ENCODE peak calls at places on chromosome 11, in five cellular contexts. E, L, T, C and X are unnamed samples.

GRCh38 chr11:115958089-115959000 is 454.1 kb upstream of the CADM1 start:
- DNase-seq in L (peak), T (no peak), C (no peak), E (no peak), X (no peak)

GRCh38 chr11:93525601-93526000 is 17.6 kb downstream of the SMCO4 start:
- DNase-seq in E (no peak), L (no peak), T (no peak), C (no peak), X (no peak)

GRCh38 chr11:76698321-76699043 is 27.9 kb upstream of the LRRC32 start:
- DNase-seq in E (no peak), C (no peak), T (no peak), L (peak), X (no peak)

GRCh38 chr11:104522650-104523049 is 358.7 kb upstream of the PDGFD start:
- DNase-seq in C (no peak), T (peak), L (no peak), E (no peak), X (no peak)

GRCh38 chr11:116775975-116776374 is 3.2 kb upstream of the BUD13 start:
- DNase-seq in L (no peak), C (no peak), T (no peak), E (no peak), X (no peak)

GRCh38 chr11:68806931-68807844 is 34.5 kb downstream of the CPT1A start:
- DNase-seq in T (peak), L (no peak), E (no peak), C (no peak), X (no peak)

GRCh38 chr11:93122535-93122934 is 75.3 kb downstream of the SLC36A4 start:
- DNase-seq in C (no peak), E (no peak), T (no peak), L (no peak), X (no peak)

GRCh38 chr11:102276302-102277182 is 40.7 kb upstream of the BIRC3 start:
- DNase-seq in T (no peak), L (no peak), E (no peak), C (no peak), X (no peak)

GRCh38 chr11:13009921-13010736 is 1.0 kb downstream of the RASSF10 start:
- DNase-seq in C (no peak), T (no peak), L (peak), E (no peak), X (no peak)

GRCh38 chr11:131561486-131561885 is 191.1 kb downstream of the NTM start:
- DNase-seq in E (no peak), T (no peak), C (no peak), L (peak), X (no peak)

GRCh38 chr11:63445720-63446119 is 45.2 kb downstream of the PLAAT5 start:
- DNase-seq in C (no peak), T (no peak), E (no peak), L (no peak), X (no peak)

GRCh38 chr11:118923721-118924587 is 1.8 kb downstream of the BCL9L start:
- DNase-seq in L (no peak), C (no peak), E (no peak), T (no peak), X (peak)

GRCh38 chr11:8834379-8834778 is 76.6 kb upstream of the AKIP1 start:
- DNase-seq in C (peak), T (no peak), E (no peak), L (peak), X (no peak)

GRCh38 chr11:47375020-47375419 is 3.3 kb downstream of the SPI1 start:
- DNase-seq in C (no peak), E (no peak), L (no peak), T (no peak), X (no peak)

GRCh38 chr11:67306769-67307544 is 3.6 kb downstream of the SSH3 start:
- DNase-seq in T (no peak), L (no peak), C (no peak), E (no peak), X (no peak)

GRCh38 chr11:25423436-25424184 is 908.3 kb upstream of the ANO3 start:
- DNase-seq in T (no peak), L (peak), E (no peak), C (no peak), X (no peak)

GRCh38 chr11:5605849-5606248 is 9.4 kb downstream of the TRIM6 start:
- DNase-seq in T (peak), E (no peak), C (peak), L (no peak), X (no peak)

GRCh38 chr11:134566311-134566710 is 154.3 kb upstream of the B3GAT1 start:
- DNase-seq in L (no peak), E (no peak), T (no peak), C (no peak), X (no peak)

DNA sequence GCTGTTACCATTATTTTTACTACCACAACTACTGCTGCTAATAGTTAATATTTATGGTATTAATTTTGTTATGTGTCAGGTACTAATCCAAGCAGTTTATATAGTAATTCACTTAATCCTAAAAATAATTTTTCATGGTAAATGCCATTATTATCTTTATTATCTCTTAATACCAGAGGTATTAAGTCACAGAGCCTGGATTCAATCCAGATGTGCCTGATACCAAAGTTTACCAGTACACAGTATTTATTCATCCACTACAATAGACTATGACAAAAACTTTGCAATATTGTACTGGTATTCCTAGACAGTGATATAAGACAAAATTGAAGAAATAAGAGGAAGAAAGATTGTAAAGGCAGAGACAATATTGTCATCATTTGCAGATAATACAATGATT is 24.5 kb downstream of the MAP6 start:
- DNase-seq in T (no peak), L (no peak), C (no peak), E (no peak), X (no peak)
- TF ChIP-seq CTCF in T (no peak), L (no peak), C (no peak), E (no peak), X (no peak)

GRCh38 chr11:304915-305833 is 2.4 kb upstream of the IFITM2 start:
- DNase-seq in T (peak), L (peak), C (no peak), E (peak), X (no peak)
- TF ChIP-seq CTCF in T (peak), L (peak), C (peak), E (peak), X (peak)

DNA sequence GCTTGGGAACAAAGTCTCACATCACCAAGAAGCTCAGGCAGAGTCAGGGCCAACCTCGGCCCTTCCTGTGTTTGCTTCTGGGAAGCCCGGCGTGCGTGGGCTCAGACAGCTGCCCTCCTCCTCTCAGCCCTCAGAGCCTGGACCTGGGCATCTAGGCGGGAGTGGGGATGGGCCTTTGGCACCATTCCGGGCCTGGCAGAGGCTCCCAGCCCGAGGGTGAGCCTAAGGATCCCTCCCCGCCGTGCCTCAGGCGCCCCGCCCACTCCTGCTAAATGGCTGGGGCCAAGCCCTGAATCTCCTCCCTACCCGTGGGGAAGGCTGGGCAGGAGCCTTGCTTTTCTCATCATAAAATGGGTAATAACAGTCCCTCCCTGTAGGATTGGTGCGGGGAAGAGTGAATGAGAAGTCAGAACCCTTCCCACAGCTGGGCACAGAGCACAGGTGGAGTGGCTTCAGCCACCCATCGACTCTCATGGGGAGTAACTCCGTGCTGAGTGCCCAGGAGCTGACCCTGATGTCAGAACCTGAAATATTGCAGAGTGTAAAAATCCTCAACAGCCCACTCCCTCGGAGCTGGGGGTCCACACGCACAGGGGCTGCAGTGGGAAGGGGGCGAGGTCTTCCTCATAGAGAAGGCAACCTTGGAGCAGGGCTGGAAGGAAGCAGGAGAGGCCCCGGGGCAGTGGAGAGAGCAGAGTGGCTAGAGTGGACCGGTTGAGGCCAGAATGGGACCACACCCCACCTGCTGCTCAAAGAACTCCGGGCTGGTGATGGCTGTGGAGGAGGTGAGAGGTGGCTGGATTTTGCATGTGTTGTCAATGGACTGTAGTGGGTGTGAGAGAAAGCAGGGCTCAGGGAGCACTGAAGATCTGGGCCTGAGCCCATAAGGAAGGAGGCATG is 18.8 kb upstream of the CDKN1C start:
- DNase-seq in L (no peak), T (no peak), E (no peak), C (no peak), X (no peak)
- TF ChIP-seq CTCF in L (no peak), T (no peak), E (no peak), C (no peak), X (no peak)

GRCh38 chr11:43576834-43577521 is 103.6 kb upstream of the HSD17B12 start:
- DNase-seq in E (no peak), T (no peak), C (peak), L (peak), X (no peak)
- TF ChIP-seq CTCF in E (no peak), T (peak), C (peak), L (peak), X (no peak)

DNA sequence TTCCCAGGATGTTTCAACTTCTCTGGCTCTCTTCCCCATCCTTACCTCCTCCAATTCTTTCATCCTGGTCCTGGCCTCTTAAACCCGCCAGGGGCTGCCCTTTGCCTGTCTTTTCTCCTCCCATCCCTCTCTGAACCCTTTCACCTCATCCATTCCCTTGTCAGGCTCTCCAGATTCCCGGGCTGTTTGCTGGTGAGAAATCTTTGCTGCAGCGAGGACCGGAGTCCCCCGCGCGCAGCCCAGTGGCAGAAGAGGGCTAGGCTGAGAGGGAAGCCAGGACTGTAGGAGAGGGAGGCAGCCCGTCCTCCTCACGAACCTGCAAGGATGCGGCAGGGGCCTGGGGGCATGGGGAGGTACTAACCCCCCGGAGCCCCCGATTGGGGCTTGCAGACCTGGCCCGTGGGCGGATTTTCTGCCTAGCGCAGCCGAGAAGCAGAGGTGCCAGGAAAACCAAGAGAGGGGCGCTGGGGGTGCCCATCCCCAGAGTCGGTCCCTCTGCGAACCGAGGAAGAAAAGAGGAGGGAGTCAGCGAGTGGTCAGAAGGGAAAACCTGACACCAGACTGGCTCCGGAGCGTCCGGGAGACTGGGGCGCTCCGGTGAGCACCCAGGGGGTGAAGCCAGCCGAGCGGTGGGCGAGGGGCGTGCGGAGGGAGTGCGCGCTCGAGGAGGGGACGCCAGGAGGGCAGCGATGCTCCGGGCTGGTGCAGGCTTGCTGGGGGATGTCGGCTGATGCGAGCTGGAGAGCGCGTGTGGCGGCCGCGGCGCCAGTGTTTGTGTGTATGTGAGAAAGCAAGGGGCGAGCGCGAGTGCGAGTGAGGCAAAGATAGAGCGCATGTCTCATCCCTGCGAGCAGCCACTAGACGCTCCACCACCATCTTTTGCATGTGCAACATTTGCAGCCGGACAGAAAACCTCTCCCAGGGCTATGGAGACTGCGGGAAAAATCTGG is at the start of gene GRIA4:
- DNase-seq in C (peak), E (no peak), L (peak), T (peak), X (no peak)
- TF ChIP-seq CTCF in C (no peak), E (no peak), L (no peak), T (peak), X (no peak)